ENCODE peak calls at places on chromosomes 5 and 9, in nine cellular contexts. G, Y, T, X, C, E, O, V and N are unnamed samples.

GRCh38 chr5:158952951-158953350 is 146.8 kb downstream of the EBF1 start:
- DNase-seq in V (no peak), Y (no peak), C (peak; percentile 34), G (no peak), T (no peak), E (no peak), X (no peak), O (no peak), N (no peak)

GRCh38 chr9:127360829-127361228 is 36.1 kb upstream of the SLC2A8 start:
- DNase-seq in V (peak; percentile 63), C (peak; percentile 63), Y (no peak), T (peak; percentile 47), X (no peak), O (peak; percentile 27), G (peak; percentile 38), E (no peak), N (peak; percentile 74)

GRCh38 chr9:109507421-109507838 is 9.3 kb upstream of the PTPN3 start:
- DNase-seq in E (no peak), Y (no peak), X (no peak), V (peak; percentile 77), G (no peak), O (no peak), C (peak; percentile 73), T (peak; percentile 92), N (no peak)

GRCh38 chr5:138212828-138213160 is 329 bp downstream of the CDC23 start:
- DNase-seq in O (no peak), C (no peak), E (no peak), V (peak; percentile 5), G (no peak), X (peak; percentile 31), T (peak; percentile 2), Y (peak; percentile 3), N (no peak)

GRCh38 chr9:88143944-88144343 is 5.7 kb upstream of the SPATA31C2 start:
- DNase-seq in O (no peak), Y (no peak), E (no peak), T (no peak), X (no peak), V (no peak), G (no peak), C (no peak), N (no peak)

GRCh38 chr5:124795829-124796228 is 49.4 kb upstream of the ZNF608 start:
- DNase-seq in Y (no peak), C (no peak), T (no peak), X (no peak), O (no peak), V (no peak), G (no peak), E (no peak), N (no peak)

GRCh38 chr9:12759767-12760166 is 15.1 kb upstream of the LURAP1L start:
- DNase-seq in C (peak; percentile 70), V (peak; percentile 71), Y (no peak), X (no peak), E (no peak), T (peak; percentile 68), G (no peak), O (no peak), N (no peak)

GRCh38 chr5:72281764-72282499 is 38.1 kb downstream of the MRPS27 start:
- DNase-seq in O (no peak), Y (no peak), T (peak; percentile 92), G (no peak), V (peak; percentile 89), C (peak; percentile 97), X (no peak), E (no peak), N (no peak)

GRCh38 chr5:17316973-17317459 is 99.6 kb downstream of the BASP1 start:
- DNase-seq in O (no peak), C (peak; percentile 68), X (peak; percentile 50), Y (no peak), E (no peak), V (peak; percentile 66), T (no peak), G (no peak), N (no peak)

GRCh38 chr5:38800515-38800914 is 45.3 kb upstream of the OSMR start:
- DNase-seq in X (no peak), V (no peak), T (no peak), O (no peak), C (peak; percentile 75), E (peak; percentile 49), Y (no peak), G (no peak), N (no peak)

GRCh38 chr9:114324492-114324891 is 1.6 kb downstream of the ORM1 start:
- DNase-seq in T (no peak), E (no peak), C (no peak), V (no peak), G (no peak), X (no peak), Y (no peak), O (no peak), N (peak; percentile 47)

GRCh38 chr9:20570086-20570485 is 52.2 kb downstream of the MLLT3 start:
- DNase-seq in V (peak; percentile 18), E (no peak), C (peak; percentile 32), O (no peak), G (no peak), X (no peak), Y (no peak), T (no peak), N (no peak)

GRCh38 chr5:143218563-143219170 is 184.8 kb downstream of the NR3C1 start:
- DNase-seq in C (no peak), E (no peak), Y (no peak), O (no peak), T (no peak), X (no peak), V (no peak), G (no peak), N (no peak)

GRCh38 chr9:73074176-73074708 is 77.4 kb upstream of the ANXA1 start:
- DNase-seq in V (no peak), Y (no peak), X (no peak), O (no peak), E (no peak), C (no peak), T (peak; percentile 26), G (no peak), N (no peak)

GRCh38 chr5:143372187-143372829 is 31.2 kb downstream of the NR3C1 start:
- DNase-seq in E (no peak), T (peak; percentile 31), V (no peak), O (no peak), Y (no peak), C (peak; percentile 61), G (peak; percentile 18), X (no peak), N (no peak)

GRCh38 chr5:76544268-76544926 is 78.8 kb downstream of the F2RL2 start:
- DNase-seq in E (no peak), T (peak; percentile 49), O (no peak), V (peak; percentile 34), C (peak; percentile 12), G (peak; percentile 64), X (peak; percentile 43), Y (peak; percentile 49), N (peak; percentile 60)

GRCh38 chr5:124546643-124547042 is 199.8 kb downstream of the ZNF608 start:
- DNase-seq in V (peak; percentile 34), E (no peak), Y (no peak), G (no peak), T (peak; percentile 55), X (no peak), O (no peak), C (peak; percentile 47), N (no peak)